ENCODE peak calls at places on chromosomes 7 and 10, in ten cellular contexts. X, M, U, J, Z, K, E, A, C and O are unnamed samples.

GRCh38 chr7:2512179-2512644 is 7.4 kb upstream of the LFNG start:
- DNase-seq in X (no peak), M (no peak), U (peak; percentile 36), J (no peak), Z (no peak), K (no peak), E (no peak), A (no peak), C (peak; percentile 64), O (no peak)

GRCh38 chr7:44678468-44679179 is 70.0 kb upstream of the ZMIZ2 start:
- DNase-seq in X (no peak), M (peak; percentile 24), U (no peak), J (no peak), Z (no peak), K (peak; percentile 65), E (peak; percentile 66), A (no peak), C (no peak), O (no peak)

GRCh38 chr7:75993689-75994387 is 557 bp downstream of the TMEM120A start:
- DNase-seq in X (peak; percentile 72), M (peak; percentile 24), U (no peak), J (peak; percentile 78), Z (peak; percentile 77), K (peak; percentile 58), E (peak; percentile 64), A (no peak), C (peak; percentile 67), O (no peak)

GRCh38 chr10:69495666-69496065 is 44.4 kb downstream of the TSPAN15 start:
- DNase-seq in X (no peak), M (no peak), U (no peak), J (no peak), Z (no peak), K (no peak), E (no peak), A (no peak), C (no peak), O (no peak)

GRCh38 chr10:34811126-34811967 is 3.7 kb downstream of the PARD3 start:
- DNase-seq in X (no peak), M (no peak), U (no peak), J (no peak), Z (no peak), K (no peak), E (no peak), A (no peak), C (no peak), O (no peak)

GRCh38 chr7:47283497-47284131 is 298.3 kb downstream of the TNS3 start:
- DNase-seq in X (no peak), M (no peak), U (no peak), J (peak; percentile 62), Z (no peak), K (peak; percentile 71), E (no peak), A (no peak), C (no peak), O (peak; percentile 56)

GRCh38 chr7:27260211-27260610 is 17.6 kb downstream of the EVX1 start:
- DNase-seq in X (no peak), M (no peak), U (no peak), J (no peak), Z (no peak), K (no peak), E (no peak), A (no peak), C (no peak), O (no peak)

GRCh38 chr10:78251041-78251434 is 217.4 kb downstream of the RPS24 start:
- DNase-seq in X (no peak), M (no peak), U (no peak), J (peak; percentile 52), Z (no peak), K (no peak), E (no peak), A (no peak), C (no peak), O (no peak)

GRCh38 chr7:140456627-140457051 is 22.7 kb downstream of the MKRN1 start:
- DNase-seq in X (no peak), M (no peak), U (no peak), J (peak; percentile 50), Z (no peak), K (no peak), E (no peak), A (no peak), C (no peak), O (no peak)

GRCh38 chr10:71433116-71433982 is 36.6 kb downstream of the CDH23 start:
- DNase-seq in X (no peak), M (no peak), U (no peak), J (no peak), Z (peak; percentile 8), K (no peak), E (no peak), A (no peak), C (no peak), O (no peak)

GRCh38 chr10:21530168-21530567 is 3.9 kb upstream of the MLLT10 start:
- DNase-seq in X (no peak), M (no peak), U (no peak), J (no peak), Z (no peak), K (no peak), E (no peak), A (no peak), C (no peak), O (no peak)

GRCh38 chr7:124338861-124339260 is 306.0 kb upstream of the TMEM229A start:
- DNase-seq in X (no peak), M (no peak), U (no peak), J (no peak), Z (no peak), K (no peak), E (no peak), A (no peak), C (no peak), O (no peak)

GRCh38 chr7:149422914-149423285 is 38.0 kb downstream of the ZNF777 start:
- DNase-seq in X (no peak), M (no peak), U (no peak), J (peak; percentile 50), Z (no peak), K (no peak), E (no peak), A (peak; percentile 38), C (peak; percentile 49), O (no peak)

GRCh38 chr7:138208010-138208634 is 131.9 kb downstream of the AKR1D1 start:
- DNase-seq in X (no peak), M (no peak), U (no peak), J (no peak), Z (no peak), K (no peak), E (no peak), A (no peak), C (no peak), O (no peak)

GRCh38 chr10:98138031-98138430 is 3.6 kb downstream of the R3HCC1L start:
- DNase-seq in X (no peak), M (no peak), U (no peak), J (no peak), Z (no peak), K (no peak), E (no peak), A (no peak), C (no peak), O (no peak)

GRCh38 chr10:126336786-126337185 is 51.5 kb downstream of the ADAM12 start:
- DNase-seq in X (no peak), M (peak; percentile 43), U (no peak), J (no peak), Z (no peak), K (no peak), E (no peak), A (no peak), C (no peak), O (no peak)

GRCh38 chr10:34280599-34281374 is 534.3 kb downstream of the PARD3 start:
- DNase-seq in X (no peak), M (peak; percentile 96), U (no peak), J (peak; percentile 45), Z (peak; percentile 68), K (peak; percentile 74), E (no peak), A (no peak), C (no peak), O (no peak)

GRCh38 chr10:84267503-84268126 is 22.8 kb downstream of the RGR start:
- DNase-seq in X (peak; percentile 31), M (peak; percentile 56), U (peak; percentile 46), J (peak; percentile 16), Z (no peak), K (no peak), E (peak; percentile 38), A (peak; percentile 83), C (peak; percentile 50), O (peak; percentile 60)

GRCh38 chr7:50982626-50983025 is 199.9 kb upstream of the GRB10 start:
- DNase-seq in X (no peak), M (no peak), U (no peak), J (no peak), Z (no peak), K (no peak), E (peak; percentile 22), A (no peak), C (no peak), O (no peak)

GRCh38 chr10:132450466-132450824 is 53.4 kb downstream of the PWWP2B start:
- DNase-seq in X (no peak), M (no peak), U (no peak), J (no peak), Z (no peak), K (no peak), E (no peak), A (no peak), C (no peak), O (no peak)

GRCh38 chr7:34656036-34656435 is 2.0 kb upstream of the NPSR1 start:
- DNase-seq in X (no peak), M (no peak), U (no peak), J (no peak), Z (no peak), K (no peak), E (no peak), A (no peak), C (no peak), O (no peak)